ENCODE peak calls at places on chromosomes 12 and 14, in six cellular contexts. E is effector memory CD4-positive, alpha-beta T cell; D is gastrocnemius medialis; O is esophagus muscularis mucosa; C is ovary; W is AG04450. X is an unnamed sample.

GRCh38 chr14:83289390-83289789 is 1755.7 kb upstream of the SEL1L start:
- DNase-seq in W (no peak), D (no peak), C (no peak), E (no peak), O (no peak), X (no peak)

GRCh38 chr12:49885663-49886461 is 17.8 kb downstream of the FAIM2 start:
- DNase-seq in D (no peak), E (no peak), C (no peak), W (no peak), O (no peak), X (no peak)

GRCh38 chr14:104542871-104543830 is 36.4 kb upstream of the C14orf180 start:
- DNase-seq in C (no peak), W (no peak), E (no peak), D (no peak), O (no peak), X (no peak)

GRCh38 chr12:26372856-26373255 is 177.5 kb downstream of the SSPN start:
- DNase-seq in E (no peak), W (no peak), C (no peak), O (no peak), D (no peak), X (no peak)

GRCh38 chr12:75611041-75611440 is 99.6 kb upstream of the KRR1 start:
- DNase-seq in C (no peak), W (no peak), D (no peak), O (no peak), E (no peak), X (no peak)

GRCh38 chr12:53495903-53496751 is 3.1 kb downstream of the MAP3K12 start:
- DNase-seq in C (peak; percentile 70), E (no peak), D (peak; percentile 54), W (peak; percentile 71), O (no peak), X (no peak)

GRCh38 chr12:42477931-42478330 is 111.6 kb downstream of the PRICKLE1 start:
- DNase-seq in D (no peak), C (no peak), O (no peak), W (peak; percentile 70), E (no peak), X (no peak)

GRCh38 chr12:119444462-119445044 is 110.0 kb downstream of the CCDC60 start:
- DNase-seq in E (no peak), D (peak; percentile 49), W (no peak), O (no peak), C (no peak), X (peak; percentile 10)

GRCh38 chr12:32039341-32039740 is 67.3 kb upstream of the BICD1 start:
- DNase-seq in W (no peak), E (no peak), C (peak; percentile 82), O (no peak), D (no peak), X (no peak)

GRCh38 chr12:32039917-32040575 is 66.6 kb upstream of the BICD1 start:
- DNase-seq in D (no peak), E (no peak), W (no peak), O (no peak), C (no peak), X (no peak)

GRCh38 chr12:32047846-32048245 is 58.8 kb upstream of the BICD1 start:
- DNase-seq in W (no peak), C (no peak), O (no peak), D (no peak), E (no peak), X (no peak)

GRCh38 chr12:32047357-32047828 is 59.3 kb upstream of the BICD1 start:
- DNase-seq in O (no peak), D (no peak), W (no peak), E (no peak), C (no peak), X (no peak)

DNA sequence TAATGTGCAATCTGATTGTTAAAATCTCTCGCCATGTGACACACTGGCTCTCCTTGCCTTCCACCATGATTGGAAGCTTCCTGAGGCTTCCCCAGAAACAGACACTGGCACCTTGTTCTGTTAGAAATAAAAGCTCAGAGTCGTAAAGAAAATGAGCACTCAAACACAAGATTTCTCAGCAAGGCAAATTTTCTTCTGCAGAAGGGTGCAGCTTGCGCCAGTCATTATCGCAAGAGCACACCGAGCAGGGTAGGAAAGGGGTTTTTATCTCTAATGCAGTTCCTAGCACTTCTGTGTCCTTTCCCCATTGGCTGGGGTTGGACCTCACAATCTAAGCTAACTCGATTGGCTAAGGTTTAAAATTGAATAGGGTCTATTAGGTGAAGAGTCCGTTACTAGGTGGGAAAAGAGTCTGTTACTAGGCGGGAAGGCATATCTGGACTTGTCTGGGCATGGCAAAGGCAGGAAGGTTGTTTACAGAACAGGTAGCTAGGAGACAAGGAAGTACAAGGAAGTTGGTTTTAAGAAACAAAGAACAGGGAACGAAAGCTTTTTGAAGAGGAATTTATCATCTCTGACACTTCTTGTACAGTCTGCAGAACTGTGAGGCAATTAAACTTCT is 62.6 kb upstream of the BICD1 start:
- DNase-seq in C (no peak), O (no peak), D (no peak), E (no peak), W (no peak), X (no peak)
- H3K9me3 ChIP-seq in C (no peaks in the 10 kb centered on the region), O (peaks cover 11% of the 10 kb centered on the region), D (no peaks in the 10 kb centered on the region), E (peaks cover 13% of the 10 kb centered on the region), W (peaks cover 18% of the 10 kb centered on the region), X (peaks cover 3% of the 10 kb centered on the region)

GRCh38 chr12:61610143-61610542 is 650.1 kb upstream of the USP15 start:
- DNase-seq in E (no peak), O (no peak), D (no peak), W (no peak), C (no peak), X (no peak)
- H3K9me3 ChIP-seq in E (no peaks in the 10 kb centered on the region), O (no peaks in the 10 kb centered on the region), D (no peaks in the 10 kb centered on the region), W (peaks cover 4% of the 10 kb centered on the region), C (no peaks in the 10 kb centered on the region), X (no peaks in the 10 kb centered on the region)

GRCh38 chr14:106843376-106843775 is 1317.0 kb downstream of the TMEM121 start:
- DNase-seq in W (no peak), E (no peak), C (no peak), D (no peak), O (no peak), X (no peak)

GRCh38 chr14:106843951-106844483 is 1317.6 kb downstream of the TMEM121 start:
- DNase-seq in C (peak; percentile 51), W (no peak), O (no peak), E (no peak), D (no peak), X (no peak)

GRCh38 chr14:106844608-106845285 is 1318.4 kb downstream of the TMEM121 start:
- DNase-seq in C (peak; percentile 85), W (no peak), E (peak; percentile 45), D (peak; percentile 38), O (no peak), X (peak; percentile 44)

GRCh38 chr14:106841701-106842100 is 1315.3 kb downstream of the TMEM121 start:
- DNase-seq in E (no peak), C (no peak), O (no peak), D (no peak), W (no peak), X (no peak)

GRCh38 chr14:106842687-106843086 is 1316.3 kb downstream of the TMEM121 start:
- DNase-seq in C (no peak), O (no peak), W (no peak), E (no peak), D (no peak), X (no peak)
- H3K9me3 ChIP-seq in C (no peaks in the 10 kb centered on the region), O (no peaks in the 10 kb centered on the region), W (peaks cover 47% of the 10 kb centered on the region), E (no peaks in the 10 kb centered on the region), D (no peaks in the 10 kb centered on the region), X (no peaks in the 10 kb centered on the region)

GRCh38 chr14:105836730-105837129 is 310.3 kb downstream of the TMEM121 start:
- DNase-seq in D (no peak), C (no peak), E (no peak), O (no peak), W (no peak), X (no peak)

GRCh38 chr14:105838591-105839424 is 312.4 kb downstream of the TMEM121 start:
- DNase-seq in W (no peak), D (no peak), O (no peak), C (no peak), E (no peak), X (no peak)

GRCh38 chr14:105838107-105838506 is 311.7 kb downstream of the TMEM121 start:
- DNase-seq in D (no peak), W (no peak), C (no peak), E (no peak), O (no peak), X (no peak)

GRCh38 chr14:105836160-105836559 is 309.8 kb downstream of the TMEM121 start:
- DNase-seq in W (no peak), C (no peak), O (no peak), E (no peak), D (no peak), X (no peak)

GRCh38 chr14:105837349-105838063 is 311.1 kb downstream of the TMEM121 start:
- DNase-seq in O (no peak), D (no peak), C (no peak), W (no peak), E (no peak), X (no peak)
- H3K9me3 ChIP-seq in O (peaks cover 2% of the 10 kb centered on the region), D (no peaks in the 10 kb centered on the region), C (no peaks in the 10 kb centered on the region), W (peaks cover 72% of the 10 kb centered on the region), E (no peaks in the 10 kb centered on the region), X (no peaks in the 10 kb centered on the region)

DNA sequence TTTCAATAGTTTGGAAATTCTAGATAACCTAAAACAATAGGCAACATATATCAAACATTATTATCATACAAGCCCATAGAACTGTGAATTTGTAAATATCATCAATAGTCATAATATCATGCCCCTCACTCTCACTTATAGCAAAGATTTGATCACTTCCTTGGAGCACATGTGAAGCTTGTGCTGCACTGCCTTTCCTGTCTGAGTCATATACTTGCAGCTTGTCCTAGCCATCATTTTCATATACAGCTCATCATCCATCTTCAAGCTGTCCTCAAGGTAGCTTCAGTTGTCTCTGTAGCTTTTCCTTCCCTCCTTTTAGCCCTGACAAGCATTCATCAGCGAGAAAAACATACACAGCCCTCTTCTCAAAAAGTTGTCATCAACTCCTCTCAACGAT is 746.5 kb upstream of the FOXG1 start:
- DNase-seq in O (no peak), E (no peak), W (no peak), D (no peak), C (no peak), X (no peak)
- H3K9me3 ChIP-seq in O (no peaks in the 10 kb centered on the region), E (no peaks in the 10 kb centered on the region), W (no peaks in the 10 kb centered on the region), D (no peaks in the 10 kb centered on the region), C (no peaks in the 10 kb centered on the region), X (no peaks in the 10 kb centered on the region)

DNA sequence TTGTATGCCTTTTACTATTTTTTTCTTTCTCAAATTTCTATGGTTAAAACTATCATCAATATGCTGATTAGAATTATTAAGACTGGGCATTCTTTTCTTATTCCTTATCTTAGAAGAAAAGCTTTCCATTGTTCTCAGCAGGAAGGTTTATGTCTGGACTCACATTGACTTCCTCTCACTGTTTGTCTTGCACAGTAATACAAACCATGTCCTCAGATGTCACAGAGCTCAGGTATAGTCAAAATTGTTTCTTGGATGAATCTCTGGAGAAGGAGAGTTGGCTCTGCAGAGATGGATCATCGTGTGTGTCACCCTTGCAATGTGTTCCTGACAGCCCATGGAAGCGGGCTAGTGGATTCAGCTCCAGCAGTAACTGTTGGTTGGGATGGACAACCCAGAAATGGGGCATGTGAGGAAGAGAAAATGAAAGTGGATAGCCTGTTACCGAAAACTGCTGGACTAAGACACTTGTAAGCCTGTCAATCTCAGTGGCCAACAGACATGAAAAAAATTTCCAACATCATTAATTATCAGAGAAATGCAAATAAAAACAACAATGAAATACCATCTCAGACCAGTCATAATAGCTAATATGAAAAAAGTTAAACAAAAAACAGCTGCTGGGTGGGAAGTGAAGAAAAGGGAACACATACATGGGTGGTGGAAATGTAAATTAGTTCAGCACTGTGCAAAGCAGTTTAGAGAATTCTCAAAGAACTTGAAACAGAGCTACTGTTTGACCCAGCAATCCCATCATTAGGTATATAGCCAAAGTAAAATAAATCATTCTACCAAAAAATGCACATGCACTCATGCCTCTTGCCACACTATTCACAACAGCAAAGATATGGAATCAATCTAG is 967.8 kb downstream of the TMEM121 start:
- DNase-seq in W (no peak), E (no peak), D (no peak), O (no peak), C (no peak), X (no peak)
- H3K9me3 ChIP-seq in W (peaks cover 28% of the 10 kb centered on the region), E (no peaks in the 10 kb centered on the region), D (no peaks in the 10 kb centered on the region), O (peaks cover 3% of the 10 kb centered on the region), C (no peaks in the 10 kb centered on the region), X (no peaks in the 10 kb centered on the region)